ENCODE peak calls at places on chromosomes 1 and 21, in four cellular contexts. K, S, R and C are unnamed samples.

GRCh38 chr21:38258803-38259485 is 2.2 kb downstream of the KCNJ15 start:
- DNase-seq in K (no peak), S (no peak), R (no peak), C (no peak)

GRCh38 chr1:200090252-200091159 is 63.0 kb downstream of the NR5A2 start:
- DNase-seq in K (no peak), S (no peak), R (no peak), C (no peak)

GRCh38 chr1:208149776-208150514 is 94.2 kb downstream of the PLXNA2 start:
- DNase-seq in K (no peak), S (peak; percentile 79), R (no peak), C (no peak)

GRCh38 chr1:234281826-234282489 is 91.3 kb upstream of the COA6 start:
- DNase-seq in K (no peak), S (no peak), R (no peak), C (no peak)

GRCh38 chr1:222028151-222028550 is 286.3 kb upstream of the DUSP10 start:
- DNase-seq in K (no peak), S (no peak), R (no peak), C (no peak)

GRCh38 chr1:64072089-64072835 is 131.2 kb upstream of the UBE2U start:
- DNase-seq in K (no peak), S (no peak), R (no peak), C (no peak)

GRCh38 chr1:169098380-169098779 is 8.1 kb upstream of the ATP1B1 start:
- DNase-seq in K (no peak), S (no peak), R (no peak), C (no peak)

GRCh38 chr1:7555391-7556185 is 215.5 kb upstream of the VAMP3 start:
- DNase-seq in K (peak; percentile 8), S (no peak), R (no peak), C (no peak)

GRCh38 chr1:69915347-69915746 is 290.0 kb downstream of the LRRC40 start:
- DNase-seq in K (no peak), S (no peak), R (no peak), C (no peak)

GRCh38 chr21:25964926-25965325 is 205.6 kb downstream of the APP start:
- DNase-seq in K (no peak), S (no peak), R (no peak), C (no peak)

GRCh38 chr21:29075706-29076447 is 2.4 kb upstream of the CCT8 start:
- DNase-seq in K (no peak), S (no peak), R (no peak), C (no peak)

GRCh38 chr1:84928979-84929378 is 36.0 kb upstream of the LPAR3 start:
- DNase-seq in K (no peak), S (no peak), R (no peak), C (no peak)

GRCh38 chr1:18253093-18253492 is 145.5 kb downstream of the IGSF21 start:
- DNase-seq in K (no peak), S (no peak), R (no peak), C (no peak)

GRCh38 chr1:243513726-243514491 is 258.1 kb downstream of the SDCCAG8 start:
- DNase-seq in K (no peak), S (no peak), R (no peak), C (no peak)

GRCh38 chr1:156471496-156472490 is 28.8 kb downstream of the MEF2D start:
- DNase-seq in K (peak; percentile 85), S (peak; percentile 90), R (peak; percentile 76), C (peak; percentile 85)

GRCh38 chr1:64934115-64934880 is 32.1 kb downstream of the JAK1 start:
- DNase-seq in K (peak; percentile 63), S (no peak), R (peak; percentile 78), C (no peak)

GRCh38 chr1:33420870-33421775 is 9.8 kb downstream of the PHC2 start:
- DNase-seq in K (no peak), S (no peak), R (no peak), C (no peak)

GRCh38 chr1:167618366-167618765 is 11.7 kb upstream of the RCSD1 start:
- DNase-seq in K (no peak), S (no peak), R (no peak), C (no peak)

GRCh38 chr1:244755673-244756072 is 79.8 kb upstream of the COX20 start:
- DNase-seq in K (no peak), S (no peak), R (no peak), C (no peak)

GRCh38 chr1:24501371-24502167 is 1.1 kb upstream of the RCAN3 start:
- DNase-seq in K (no peak), S (peak; percentile 60), R (no peak), C (peak; percentile 55)

GRCh38 chr1:196970182-196970581 is 7.2 kb upstream of the CFHR5 start:
- DNase-seq in K (no peak), S (no peak), R (no peak), C (no peak)

GRCh38 chr1:171245458-171246064 is 2.7 kb upstream of the FMO1 start:
- DNase-seq in K (no peak), S (peak; percentile 28), R (no peak), C (no peak)

GRCh38 chr1:26706315-26706714 is 10.5 kb downstream of the ARID1A start:
- DNase-seq in K (no peak), S (peak; percentile 33), R (no peak), C (no peak)
- H3K4me1 ChIP-seq in K (peaks cover 60% of the 10 kb centered on the region), S (peaks cover 64% of the 10 kb centered on the region), R (peaks cover 80% of the 10 kb centered on the region), C (peaks cover 72% of the 10 kb centered on the region)

GRCh38 chr1:62144238-62144831 is 50.3 kb upstream of the L1TD1 start:
- DNase-seq in K (no peak), S (peak; percentile 16), R (no peak), C (no peak)
- TF ChIP-seq CTCF in K (peak; percentile 55), S (peak; percentile 34), R (peak; percentile 65), C (peak; percentile 66)

DNA sequence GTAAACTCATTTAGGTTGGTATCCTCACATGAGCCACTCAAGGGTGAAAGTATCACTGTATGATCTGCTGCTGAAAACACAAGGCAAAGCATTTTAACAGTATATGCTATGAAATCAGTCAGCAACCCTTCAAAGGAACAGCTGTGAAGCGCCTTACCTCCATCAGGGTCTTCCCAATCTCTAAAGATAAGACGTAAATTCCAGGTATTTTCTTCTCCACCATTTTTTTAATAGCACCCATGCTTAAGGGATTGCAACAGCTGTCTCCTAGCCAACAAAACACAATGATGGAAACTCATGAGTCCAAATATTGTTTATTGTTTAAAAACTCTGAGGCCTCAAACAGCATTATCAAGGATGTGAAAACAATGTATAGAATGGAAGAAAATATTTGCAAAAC is 4.8 kb downstream of the PPT1 start:
- DNase-seq in K (no peak), S (no peak), R (no peak), C (no peak)
- H3K27ac ChIP-seq in K (no peak overlapping the region), S (no peak overlapping the region), R (no peak overlapping the region), C (no peak overlapping the region)

GRCh38 chr1:21217812-21218596 is 41.3 kb upstream of the EIF4G3 start:
- DNase-seq in K (peak; percentile 59), S (peak; percentile 30), R (no peak), C (peak; percentile 56)
- H3K4me1 ChIP-seq in K (no peaks in the 10 kb centered on the region), S (no peaks in the 10 kb centered on the region), R (no peaks in the 10 kb centered on the region), C (no peaks in the 10 kb centered on the region)

GRCh38 chr1:3841491-3841890 is 15.5 kb downstream of the CEP104 start:
- DNase-seq in K (no peak), S (no peak), R (no peak), C (no peak)
- TF ChIP-seq CTCF in K (no peak), S (no peak), R (no peak), C (no peak)

GRCh38 chr1:42686418-42686817 is 4.2 kb downstream of the YBX1 start:
- DNase-seq in K (no peak), S (no peak), R (no peak), C (no peak)
- H3K27ac ChIP-seq in K (no peak overlapping the region), S (peak overlapping the region; percentile 7), R (no peak overlapping the region), C (no peak overlapping the region)

DNA sequence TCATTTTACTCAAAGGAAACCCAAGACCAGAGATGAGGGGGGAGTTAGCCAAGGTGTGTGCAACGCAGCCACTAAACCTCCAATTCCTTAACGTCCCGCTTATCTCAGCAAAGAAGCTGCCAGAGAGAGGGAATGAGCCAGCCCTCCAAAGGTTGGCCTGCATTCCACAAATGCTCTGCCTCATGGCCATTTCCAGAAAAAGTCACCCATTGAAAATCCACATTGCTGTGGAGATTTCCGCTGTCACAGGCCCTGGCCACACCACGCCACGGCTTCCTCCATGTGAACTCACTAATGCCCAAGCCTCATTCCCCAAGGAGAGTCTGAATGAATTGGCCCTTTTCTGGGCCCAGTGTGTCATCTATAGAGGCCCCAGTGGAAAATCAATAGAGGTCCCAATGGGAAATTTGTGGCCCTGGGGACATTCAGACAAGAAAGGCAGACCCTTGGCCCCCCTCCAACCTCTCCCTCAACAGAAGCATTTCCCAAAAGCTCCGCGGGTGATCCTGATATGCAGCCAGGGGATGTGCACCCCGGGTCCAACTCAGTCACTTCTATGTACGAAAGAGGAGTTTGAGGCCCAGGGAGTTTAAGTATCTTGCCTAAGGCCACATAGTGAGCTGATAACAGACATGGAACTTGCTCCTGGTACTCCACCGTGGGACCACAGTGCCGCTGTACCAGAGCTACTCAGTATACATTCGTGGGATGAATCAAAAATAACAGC is 8.8 kb downstream of the EPHA2 start:
- DNase-seq in K (no peak), S (no peak), R (no peak), C (no peak)
- H3K4me1 ChIP-seq in K (peaks cover 35% of the 10 kb centered on the region), S (peaks cover 32% of the 10 kb centered on the region), R (peaks cover 83% of the 10 kb centered on the region), C (peaks cover 77% of the 10 kb centered on the region)